ENCODE peak calls at places on chromosomes 12 and 14, in eight cellular contexts. F, U, N, S, O, M, P and A are unnamed samples.

GRCh38 chr14:60357551-60357930 is 108.5 kb downstream of the PPM1A start:
- DNase-seq in S (no peak), U (no peak), N (no peak), P (no peak), O (no peak), F (no peak), M (no peak), A (no peak)

GRCh38 chr12:24447678-24448077 is 498.2 kb upstream of the SOX5 start:
- DNase-seq in N (no peak), F (no peak), U (no peak), M (no peak), S (no peak), O (no peak), P (no peak), A (no peak)

GRCh38 chr12:50192908-50193307 is 25.7 kb upstream of the CERS5 start:
- DNase-seq in U (no peak), S (no peak), F (no peak), O (no peak), P (no peak), M (no peak), N (no peak), A (no peak)

GRCh38 chr14:32249780-32250179 is 46.7 kb upstream of the RNU6-8 start:
- DNase-seq in S (no peak), F (no peak), O (no peak), U (no peak), N (no peak), M (no peak), P (no peak), A (no peak)

GRCh38 chr12:90515199-90516175 is 439.5 kb downstream of the CCER1 start:
- DNase-seq in S (no peak), N (no peak), F (no peak), O (no peak), U (no peak), P (no peak), M (no peak), A (no peak)

GRCh38 chr12:52776435-52776834 is 710 bp downstream of the KRT76 start:
- DNase-seq in P (no peak), S (no peak), O (no peak), N (no peak), F (peak), U (no peak), M (no peak), A (no peak)

GRCh38 chr14:104323551-104324175 is 185.3 kb downstream of the KIF26A start:
- DNase-seq in N (no peak), U (no peak), O (no peak), S (no peak), P (no peak), M (no peak), F (peak), A (no peak)

GRCh38 chr12:4082809-4083447 is 190.6 kb upstream of the CCND2 start:
- DNase-seq in M (no peak), U (no peak), O (no peak), F (no peak), P (no peak), N (no peak), S (no peak), A (no peak)

GRCh38 chr12:105561981-105562726 is 231.7 kb downstream of the C12orf75 start:
- DNase-seq in F (peak), N (no peak), S (no peak), M (no peak), U (no peak), O (peak), P (no peak), A (no peak)

GRCh38 chr14:83874662-83875061 is 1655.3 kb upstream of the FLRT2 start:
- DNase-seq in M (no peak), O (no peak), F (no peak), S (no peak), P (no peak), U (no peak), N (no peak), A (no peak)

GRCh38 chr12:121137512-121137911 is 4.8 kb downstream of the P2RX7 start:
- DNase-seq in M (no peak), N (no peak), S (no peak), F (no peak), U (no peak), P (no peak), O (no peak), A (no peak)

GRCh38 chr12:107761502-107761904 is 566 bp upstream of the PRDM4 start:
- DNase-seq in P (no peak), U (no peak), F (no peak), M (no peak), N (no peak), S (no peak), O (no peak), A (no peak)

GRCh38 chr12:12648284-12648683 is 36.6 kb downstream of the CREBL2 start:
- DNase-seq in M (no peak), N (no peak), O (no peak), U (no peak), S (no peak), P (no peak), F (no peak), A (no peak)

GRCh38 chr12:90233168-90234100 is 524.8 kb upstream of the ATP2B1 start:
- DNase-seq in S (no peak), M (no peak), U (no peak), P (no peak), O (no peak), N (no peak), F (no peak), A (no peak)

GRCh38 chr14:34299360-34299759 is 162.7 kb downstream of the SPTSSA start:
- DNase-seq in N (no peak), P (no peak), S (no peak), F (no peak), O (no peak), M (no peak), U (no peak), A (no peak)

GRCh38 chr12:49967042-49967776 is 5.5 kb downstream of the AQP5 start:
- DNase-seq in F (peak), U (peak), S (peak), P (peak), M (peak), N (peak), O (peak), A (peak)